ENCODE peak calls at places on chromosomes 16 and 17, in four cellular contexts. C is tibial nerve, B is A549, X is ovary. Y is an unnamed sample.

GRCh38 chr16:48276102-48276501 is 28.8 kb upstream of the ABCC11 start:
- DNase-seq in C (no peak), B (no peak), X (no peak), Y (no peak)

GRCh38 chr17:77374170-77374936 is 233.6 kb downstream of the SEC14L1 start:
- DNase-seq in C (peak; percentile 69), B (no peak), X (peak; percentile 84), Y (peak; percentile 96)

GRCh38 chr17:8997994-8998628 is 23.2 kb upstream of the NTN1 start:
- DNase-seq in C (peak; percentile 48), B (peak; percentile 89), X (no peak), Y (no peak)

GRCh38 chr17:41326173-41327145 is 10.9 kb upstream of the KRTAP17-1 start:
- DNase-seq in C (no peak), B (no peak), X (no peak), Y (no peak)

GRCh38 chr16:28140788-28141618 is 70.8 kb downstream of the XPO6 start:
- DNase-seq in C (no peak), B (no peak), X (no peak), Y (no peak)

GRCh38 chr17:15479697-15480096 is 12.3 kb upstream of the CDRT4 start:
- DNase-seq in C (no peak), B (no peak), X (no peak), Y (no peak)

GRCh38 chr17:32723310-32723955 is 153.5 kb downstream of the MYO1D start:
- DNase-seq in C (no peak), B (no peak), X (no peak), Y (no peak)

GRCh38 chr16:87407511-87408112 is 15.5 kb downstream of the MAP1LC3B start:
- DNase-seq in C (peak; percentile 44), B (no peak), X (peak; percentile 71), Y (no peak)

GRCh38 chr17:47789611-47790520 is 31.7 kb downstream of the OSBPL7 start:
- DNase-seq in C (peak; percentile 19), B (peak; percentile 92), X (no peak), Y (peak; percentile 90)

GRCh38 chr17:32596666-32597065 is 109.9 kb downstream of the CDK5R1 start:
- DNase-seq in C (no peak), B (no peak), X (no peak), Y (no peak)

GRCh38 chr17:78249074-78249835 is 17.8 kb downstream of the TMEM235 start:
- DNase-seq in C (no peak), B (no peak), X (no peak), Y (no peak)

GRCh38 chr17:65122836-65123756 is 14.1 kb upstream of the RGS9 start:
- DNase-seq in C (peak; percentile 70), B (peak; percentile 98), X (peak; percentile 82), Y (peak; percentile 95)

GRCh38 chr16:88005148-88005547 is 53.9 kb downstream of the BANP start:
- DNase-seq in C (no peak), B (no peak), X (no peak), Y (no peak)

GRCh38 chr17:17104036-17104435 is 61.8 kb downstream of the MPRIP start:
- DNase-seq in C (no peak), B (no peak), X (no peak), Y (no peak)

GRCh38 chr16:70775399-70775798 is 25.6 kb downstream of the VAC14 start:
- DNase-seq in C (no peak), B (no peak), X (no peak), Y (no peak)

GRCh38 chr16:58444265-58444664 is 52.0 kb downstream of the GINS3 start:
- DNase-seq in C (no peak), B (no peak), X (no peak), Y (no peak)

GRCh38 chr17:40561871-40562611 is 3.2 kb downstream of the CCR7 start:
- DNase-seq in C (no peak), B (no peak), X (no peak), Y (peak; percentile 64)

GRCh38 chr16:2842340-2843000 is 12.4 kb downstream of the ZG16B start:
- DNase-seq in C (no peak), B (no peak), X (peak; percentile 38), Y (no peak)

GRCh38 chr16:30903002-30903401 is 6.6 kb downstream of the CTF1 start:
- DNase-seq in C (no peak), B (no peak), X (no peak), Y (no peak)

GRCh38 chr17:64781394-64781793 is 119.3 kb upstream of the SMURF2 start:
- DNase-seq in C (no peak), B (no peak), X (no peak), Y (no peak)

GRCh38 chr17:65550075-65550635 is 11.3 kb downstream of the AXIN2 start:
- DNase-seq in C (no peak), B (no peak), X (no peak), Y (no peak)

GRCh38 chr16:50572700-50573099 is 24.5 kb downstream of the NKD1 start:
- DNase-seq in C (no peak), B (no peak), X (no peak), Y (no peak)

DNA sequence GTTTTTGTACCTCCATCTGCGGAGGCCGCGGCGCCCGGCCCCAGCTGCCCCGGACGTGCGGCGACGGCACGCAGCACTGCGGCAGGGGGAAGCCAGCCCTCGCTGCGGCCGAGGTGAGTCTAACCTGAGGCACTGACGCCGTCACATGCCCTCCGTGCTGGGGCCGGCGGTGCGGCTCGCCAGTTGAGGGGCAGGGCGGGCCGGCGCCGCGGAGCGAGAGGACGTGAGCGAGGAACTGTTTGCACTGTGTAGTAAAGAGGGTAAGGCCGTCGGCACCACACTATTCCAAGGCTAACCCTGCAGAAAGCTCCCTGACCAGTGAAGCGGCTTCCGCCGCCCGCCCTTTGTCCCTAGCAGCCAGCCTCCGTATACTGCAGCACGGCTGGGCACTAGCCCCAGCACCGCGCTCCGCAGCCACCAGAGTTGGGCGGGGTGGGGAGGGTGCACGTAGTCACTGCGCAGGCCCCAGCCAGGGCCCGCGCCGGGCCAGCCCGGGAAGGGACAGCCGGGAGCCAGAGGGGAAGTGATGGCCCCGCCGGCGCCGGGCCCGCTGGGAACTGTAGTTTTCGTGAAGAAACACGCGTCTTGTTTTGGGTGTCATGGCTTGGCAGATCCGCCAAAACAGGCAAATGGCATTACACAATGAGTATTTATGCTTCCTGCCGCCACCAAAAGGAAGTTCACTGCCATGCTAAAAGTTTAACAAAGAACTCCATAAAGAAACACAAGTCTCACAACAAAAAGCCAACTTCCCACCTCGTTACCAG is 580 bp upstream of the KANSL1 start:
- DNase-seq in C (peak; percentile 92), B (peak; percentile 100), X (peak; percentile 95), Y (peak; percentile 98)
- TF ChIP-seq EP300 in C (peak; percentile 78), B (no peak), X (no peak), Y (no peak)

GRCh38 chr17:1645207-1646171 is at the start of gene SCARF1:
- DNase-seq in C (peak; percentile 31), B (no peak), X (no peak), Y (no peak)
- H3K27ac ChIP-seq in C (peak within 1 kb of the TSS; percentile 85), B (no peak within 1 kb of the TSS), X (no peak within 1 kb of the TSS), Y (peak within 1 kb of the TSS; percentile 97)

DNA sequence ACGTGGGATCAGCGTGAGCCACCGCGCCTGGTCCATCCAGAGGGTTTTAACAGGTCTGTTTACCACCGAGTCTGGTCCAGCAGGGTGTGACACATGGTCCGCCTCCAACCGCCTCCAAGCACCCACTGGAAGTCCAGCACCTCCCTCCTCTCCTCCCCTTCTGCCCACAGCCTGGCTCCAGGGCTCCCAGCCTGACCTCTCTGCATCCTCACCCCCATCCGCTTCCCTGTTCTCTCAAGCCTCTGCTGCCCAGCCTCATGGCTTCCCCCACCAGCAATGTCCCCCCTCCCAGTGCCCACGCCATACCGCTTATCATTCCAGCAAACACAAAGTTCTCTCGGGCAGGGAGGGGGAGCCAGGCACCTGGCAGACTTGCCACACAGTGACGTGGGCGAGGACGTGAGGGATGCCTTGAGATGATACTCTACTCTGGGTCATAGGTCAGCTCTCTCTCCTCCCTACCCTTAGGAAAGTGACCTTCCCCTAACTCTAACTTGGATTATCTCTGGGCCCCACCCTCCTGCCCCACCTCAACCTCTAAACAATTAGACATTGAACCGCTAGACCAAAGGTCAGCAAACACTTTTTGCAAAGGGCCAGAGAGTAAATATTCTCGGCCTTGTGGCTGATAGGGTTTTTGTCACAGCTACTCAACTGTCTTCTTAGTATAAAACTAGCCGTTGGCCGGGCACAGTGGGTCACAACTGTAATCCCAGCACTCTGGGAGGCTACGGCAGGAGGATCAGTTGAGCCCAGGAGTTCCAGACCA is 23.1 kb downstream of the CDC42EP4 start:
- DNase-seq in C (no peak), B (peak; percentile 50), X (peak; percentile 56), Y (no peak)
- H3K4me1 ChIP-seq in C (peaks cover 6% of the 10 kb centered on the region), B (peaks cover 78% of the 10 kb centered on the region), X (peaks cover 74% of the 10 kb centered on the region), Y (peaks cover 100% of the 10 kb centered on the region)

DNA sequence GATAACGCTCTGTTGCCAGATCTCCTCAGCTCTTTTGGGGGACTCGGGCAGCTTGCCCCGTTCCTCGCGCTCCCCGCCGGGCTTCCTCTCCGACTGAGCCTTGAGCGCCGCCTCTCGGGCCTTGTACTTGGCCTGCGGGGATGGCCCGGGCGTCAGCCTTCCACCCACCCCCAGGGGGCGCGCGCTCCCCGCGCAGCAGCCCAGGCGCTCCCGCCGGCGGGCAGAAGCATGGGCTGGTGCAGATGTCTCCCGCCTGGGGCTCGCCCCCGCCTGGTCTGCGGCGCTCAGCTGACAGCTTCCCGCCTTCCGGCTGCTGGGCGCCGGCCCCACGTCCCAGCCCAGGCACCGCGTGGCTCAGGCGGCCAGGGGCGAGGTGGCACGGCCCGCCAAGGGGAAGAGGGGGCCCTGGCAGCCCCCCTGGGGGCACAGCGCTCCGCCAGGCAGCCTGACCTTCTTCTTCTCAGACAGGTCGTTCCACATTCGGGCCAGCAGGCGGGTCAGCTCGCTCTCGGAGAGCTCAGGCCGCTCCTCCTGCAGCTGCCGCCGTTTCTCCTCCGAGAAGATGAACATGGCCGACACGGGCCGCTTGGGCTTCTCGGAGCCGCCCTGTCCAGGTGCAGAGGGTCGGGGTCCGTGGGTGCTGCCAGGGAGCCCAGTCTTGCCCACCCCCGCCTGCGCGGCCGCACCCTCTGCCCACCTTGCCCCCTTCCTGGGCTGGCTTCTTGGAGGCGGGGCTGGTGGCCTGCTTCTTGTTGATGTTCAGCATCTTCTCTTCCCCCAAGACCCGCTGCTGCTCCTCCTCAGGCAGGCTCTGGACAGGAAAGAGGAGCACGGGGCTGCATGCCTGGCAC is 8.9 kb downstream of the UBTF start:
- DNase-seq in C (peak; percentile 81), B (peak; percentile 91), X (peak; percentile 88), Y (no peak)
- TF ChIP-seq EP300 in C (no peak), B (no peak), X (no peak), Y (no peak)

DNA sequence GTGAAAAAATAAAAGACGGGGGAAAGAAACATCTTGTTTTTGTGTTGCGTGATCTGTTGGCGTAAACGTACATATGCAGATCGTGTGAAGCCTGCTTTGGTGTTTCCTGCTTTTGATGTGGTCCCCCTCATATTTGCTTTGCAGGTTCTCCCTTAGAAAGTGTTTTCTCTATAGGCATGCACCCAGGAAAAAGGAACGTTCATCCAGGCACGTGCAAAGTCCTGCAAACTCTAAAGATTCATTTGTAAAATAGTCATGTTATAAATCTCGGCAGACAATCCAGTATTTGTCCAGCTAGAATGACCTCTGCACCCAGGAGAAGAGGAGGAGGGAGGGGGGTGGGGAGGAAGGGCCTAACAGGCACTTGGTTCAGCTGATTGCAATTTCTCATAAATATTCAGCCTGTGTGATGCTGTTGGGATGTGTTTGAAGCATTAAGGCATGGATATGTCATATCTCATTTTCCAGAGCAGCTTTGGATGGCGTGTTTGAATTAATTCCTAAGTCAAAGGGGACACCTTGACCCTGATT is 40.3 kb upstream of the DDX52 start:
- DNase-seq in C (no peak), B (no peak), X (no peak), Y (no peak)
- H3K27ac ChIP-seq in C (no peak overlapping the region), B (no peak overlapping the region), X (no peak overlapping the region), Y (no peak overlapping the region)

DNA sequence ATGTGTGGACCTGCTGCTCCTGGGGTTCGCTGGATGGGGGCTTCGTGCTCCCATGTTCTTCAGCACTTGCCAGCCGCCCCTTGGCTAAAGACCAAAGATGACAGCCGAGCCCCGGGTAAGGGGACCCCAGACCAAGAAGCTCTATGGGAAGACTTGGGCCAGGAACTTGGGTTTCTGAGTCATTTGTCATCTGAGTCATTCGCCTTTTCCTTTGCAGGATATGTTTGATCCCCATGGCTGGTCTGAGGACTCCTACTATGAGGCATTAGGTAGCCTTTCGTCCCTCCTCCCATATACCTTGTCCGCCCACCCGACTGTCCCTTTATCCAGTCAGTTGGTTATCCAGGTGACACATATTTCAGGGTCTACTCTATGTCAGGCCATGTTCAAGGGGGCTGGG is 17.7 kb upstream of the ITGB4 start:
- DNase-seq in C (no peak), B (no peak), X (no peak), Y (no peak)
- H3K4me1 ChIP-seq in C (no peaks in the 10 kb centered on the region), B (peaks cover 83% of the 10 kb centered on the region), X (no peaks in the 10 kb centered on the region), Y (peaks cover 43% of the 10 kb centered on the region)

Y was measured in esophagus muscularis mucosa.